ENCODE peak calls at places on chromosomes 6 and 20, in nine cellular contexts. L, A, P, I, M, F, T, C and Q are unnamed samples.

GRCh38 chr20:4765681-4766080 is 44.0 kb downstream of the PRND start:
- DNase-seq in L (no peak), A (no peak), P (no peak), I (no peak), M (no peak), F (no peak), T (no peak), C (peak), Q (no peak)

GRCh38 chr20:51750037-51750769 is 18.0 kb downstream of the ATP9A start:
- DNase-seq in L (peak), A (no peak), P (no peak), I (peak), M (no peak), F (peak), T (peak), C (no peak), Q (peak)

GRCh38 chr20:37898301-37899104 is 4.4 kb upstream of the VSTM2L start:
- DNase-seq in L (no peak), A (no peak), P (no peak), I (no peak), M (no peak), F (no peak), T (no peak), C (no peak), Q (no peak)

GRCh38 chr20:347317-347639 is 367 bp downstream of the NRSN2 start:
- DNase-seq in L (no peak), A (no peak), P (no peak), I (no peak), M (no peak), F (no peak), T (no peak), C (no peak), Q (no peak)

GRCh38 chr20:22438926-22439325 is 145.4 kb downstream of the FOXA2 start:
- DNase-seq in L (no peak), A (no peak), P (no peak), I (no peak), M (no peak), F (no peak), T (no peak), C (no peak), Q (no peak)

GRCh38 chr6:7431594-7432390 is 42.2 kb downstream of the RIOK1 start:
- DNase-seq in L (peak), A (no peak), P (no peak), I (no peak), M (no peak), F (no peak), T (no peak), C (no peak), Q (no peak)

GRCh38 chr6:167274270-167274669 is 16.8 kb upstream of the UNC93A start:
- DNase-seq in L (no peak), A (no peak), P (no peak), I (no peak), M (no peak), F (no peak), T (no peak), C (no peak), Q (no peak)

GRCh38 chr6:69026715-69027114 is 391.6 kb downstream of the ADGRB3 start:
- DNase-seq in L (peak), A (no peak), P (no peak), I (no peak), M (no peak), F (no peak), T (no peak), C (no peak), Q (no peak)

GRCh38 chr6:10300071-10300470 is 114.8 kb downstream of the TFAP2A start:
- DNase-seq in L (no peak), A (no peak), P (no peak), I (no peak), M (no peak), F (no peak), T (no peak), C (no peak), Q (no peak)

GRCh38 chr6:27065183-27065582 is 182.3 kb upstream of the PRSS16 start:
- DNase-seq in L (no peak), A (no peak), P (no peak), I (no peak), M (no peak), F (no peak), T (no peak), C (peak), Q (no peak)

GRCh38 chr6:151481752-151482151 is 12.1 kb upstream of the CCDC170 start:
- DNase-seq in L (peak), A (no peak), P (no peak), I (no peak), M (no peak), F (no peak), T (no peak), C (no peak), Q (no peak)

GRCh38 chr20:35091808-35092523 is 641 bp downstream of the TRPC4AP start:
- DNase-seq in L (peak), A (no peak), P (peak), I (no peak), M (peak), F (no peak), T (peak), C (peak), Q (peak)

GRCh38 chr6:20810732-20811111 is 276.5 kb downstream of the CDKAL1 start:
- DNase-seq in L (no peak), A (peak), P (no peak), I (no peak), M (no peak), F (no peak), T (no peak), C (no peak), Q (peak)

GRCh38 chr6:51415501-51415900 is 596.8 kb downstream of the TFAP2B start:
- DNase-seq in L (no peak), A (no peak), P (no peak), I (no peak), M (no peak), F (no peak), T (no peak), C (no peak), Q (no peak)

GRCh38 chr20:19433371-19434316 is 221.2 kb downstream of the SLC24A3 start:
- DNase-seq in L (no peak), A (no peak), P (peak), I (no peak), M (no peak), F (no peak), T (no peak), C (no peak), Q (no peak)

GRCh38 chr6:116902634-116903033 is 25.6 kb downstream of the RFX6 start:
- DNase-seq in L (no peak), A (no peak), P (no peak), I (no peak), M (no peak), F (no peak), T (no peak), C (no peak), Q (no peak)

GRCh38 chr6:95087394-95088097 is 489.8 kb upstream of the MANEA start:
- DNase-seq in L (peak), A (no peak), P (no peak), I (no peak), M (no peak), F (no peak), T (no peak), C (no peak), Q (peak)

GRCh38 chr20:14507711-14508110 is 170.3 kb upstream of the FLRT3 start:
- DNase-seq in L (no peak), A (no peak), P (no peak), I (no peak), M (no peak), F (no peak), T (no peak), C (no peak), Q (no peak)

GRCh38 chr20:60420676-60421229 is 462.5 kb downstream of the CDH26 start:
- DNase-seq in L (no peak), A (no peak), P (no peak), I (no peak), M (no peak), F (no peak), T (no peak), C (no peak), Q (no peak)

GRCh38 chr6:3457710-3458605 is 1.1 kb upstream of the SLC22A23 start:
- DNase-seq in L (no peak), A (no peak), P (no peak), I (no peak), M (no peak), F (peak), T (no peak), C (peak), Q (peak)

GRCh38 chr20:10721112-10721896 is 47.5 kb upstream of the JAG1 start:
- DNase-seq in L (no peak), A (no peak), P (no peak), I (no peak), M (no peak), F (no peak), T (no peak), C (no peak), Q (no peak)

GRCh38 chr20:11676618-11677289 is 240.9 kb upstream of the BTBD3 start:
- DNase-seq in L (peak), A (peak), P (peak), I (peak), M (no peak), F (peak), T (no peak), C (peak), Q (peak)

GRCh38 chr20:59850018-59850641 is 83.3 kb downstream of the SYCP2 start:
- DNase-seq in L (peak), A (no peak), P (no peak), I (no peak), M (no peak), F (no peak), T (no peak), C (peak), Q (no peak)

GRCh38 chr20:41150664-41151063 is 13.3 kb downstream of the PLCG1 start:
- DNase-seq in L (peak), A (no peak), P (no peak), I (peak), M (no peak), F (no peak), T (no peak), C (peak), Q (no peak)

GRCh38 chr6:107822154-107823046 is 1.7 kb downstream of the SCML4 start:
- DNase-seq in L (no peak), A (no peak), P (peak), I (no peak), M (peak), F (no peak), T (no peak), C (no peak), Q (no peak)

GRCh38 chr6:1575213-1576041 is 34.3 kb upstream of the FOXC1 start:
- DNase-seq in L (peak), A (no peak), P (no peak), I (no peak), M (no peak), F (peak), T (no peak), C (no peak), Q (no peak)

GRCh38 chr6:29953001-29953436 is 10.7 kb downstream of the HLA-A start:
- DNase-seq in L (peak), A (no peak), P (no peak), I (no peak), M (no peak), F (no peak), T (no peak), C (no peak), Q (no peak)

GRCh38 chr20:15076785-15077184 is 739.4 kb upstream of the FLRT3 start:
- DNase-seq in L (no peak), A (no peak), P (no peak), I (no peak), M (no peak), F (no peak), T (no peak), C (no peak), Q (no peak)

GRCh38 chr6:80332013-80332412 is 225.5 kb downstream of the BCKDHB start:
- DNase-seq in L (no peak), A (no peak), P (no peak), I (no peak), M (no peak), F (no peak), T (no peak), C (no peak), Q (no peak)

GRCh38 chr6:133093957-133094356 is 147.2 kb upstream of the EYA4 start:
- DNase-seq in L (no peak), A (no peak), P (no peak), I (no peak), M (no peak), F (no peak), T (no peak), C (no peak), Q (no peak)